ENCODE peak calls at places on chromosomes 12 and 14, in seven cellular contexts. T, X, F, Y, U, K and A are unnamed samples.
A peak's percentile ranks its signal among the peaks of the same experiment; 100 is the strongest.

GRCh38 chr12:12534134-12534866 is 28.4 kb downstream of the DUSP16 start:
- DNase-seq in T (no peak), X (no peak), F (peak; percentile 70), Y (no peak), U (no peak), K (no peak), A (no peak)

GRCh38 chr14:103064436-103064835 is 7.1 kb upstream of the CDC42BPB start:
- DNase-seq in T (no peak), X (no peak), F (no peak), Y (no peak), U (no peak), K (no peak), A (no peak)

GRCh38 chr14:100246809-100247428 is 8.0 kb downstream of the YY1 start:
- DNase-seq in T (peak; percentile 48), X (no peak), F (peak; percentile 75), Y (no peak), U (peak; percentile 48), K (peak; percentile 38), A (peak; percentile 22)

GRCh38 chr12:538731-539539 is 79.2 kb downstream of the B4GALNT3 start:
- DNase-seq in T (no peak), X (peak; percentile 39), F (no peak), Y (peak; percentile 34), U (peak; percentile 91), K (peak; percentile 71), A (no peak)

GRCh38 chr12:123139926-123140674 is 10.8 kb downstream of the PITPNM2 start:
- DNase-seq in T (peak; percentile 55), X (no peak), F (no peak), Y (no peak), U (peak; percentile 75), K (peak; percentile 61), A (no peak)

GRCh38 chr14:21382095-21382494 is 1.7 kb downstream of the SUPT16H start:
- DNase-seq in T (peak; percentile 49), X (no peak), F (no peak), Y (no peak), U (no peak), K (peak; percentile 29), A (no peak)

GRCh38 chr14:96167224-96168148 is 37.2 kb upstream of the BDKRB2 start:
- DNase-seq in T (peak; percentile 57), X (no peak), F (no peak), Y (no peak), U (peak; percentile 41), K (peak; percentile 73), A (no peak)

GRCh38 chr12:124322271-124322998 is 27.5 kb downstream of the RFLNA start:
- DNase-seq in T (no peak), X (no peak), F (no peak), Y (no peak), U (no peak), K (peak; percentile 32), A (no peak)

GRCh38 chr12:93573552-93574223 is 1.2 kb downstream of the SOCS2 start:
- DNase-seq in T (peak; percentile 53), X (no peak), F (no peak), Y (no peak), U (peak; percentile 55), K (peak; percentile 32), A (no peak)

GRCh38 chr14:25050494-25051170 is 685 bp upstream of the STXBP6 start:
- DNase-seq in T (peak; percentile 13), X (no peak), F (peak; percentile 23), Y (no peak), U (no peak), K (peak; percentile 88), A (no peak)

GRCh38 chr12:72057330-72057911 is 118.8 kb downstream of the TPH2 start:
- DNase-seq in T (peak; percentile 59), X (no peak), F (peak; percentile 3), Y (no peak), U (no peak), K (peak; percentile 60), A (peak; percentile 21)

GRCh38 chr14:100834441-100835277 is 8.7 kb downstream of the MEG3 start:
- DNase-seq in T (no peak), X (no peak), F (no peak), Y (no peak), U (no peak), K (no peak), A (no peak)

GRCh38 chr12:98799411-98799810 is 154.3 kb downstream of the APAF1 start:
- DNase-seq in T (no peak), X (no peak), F (no peak), Y (no peak), U (no peak), K (no peak), A (no peak)

GRCh38 chr14:103023881-103024473 is 33.4 kb downstream of the CDC42BPB start:
- DNase-seq in T (peak; percentile 44), X (no peak), F (no peak), Y (no peak), U (no peak), K (peak; percentile 81), A (no peak)

GRCh38 chr14:38205414-38205813 is 2.3 kb upstream of the SSTR1 start:
- DNase-seq in T (no peak), X (no peak), F (no peak), Y (no peak), U (no peak), K (no peak), A (no peak)

GRCh38 chr12:9732966-9733461 is at the start of gene CLECL1:
- DNase-seq in T (no peak), X (no peak), F (no peak), Y (no peak), U (no peak), K (no peak), A (no peak)

GRCh38 chr12:96687719-96688118 is 198.3 kb downstream of the CFAP54 start:
- DNase-seq in T (no peak), X (no peak), F (no peak), Y (no peak), U (no peak), K (no peak), A (no peak)

GRCh38 chr14:100891051-100891450 is 12.5 kb downstream of the RTL1 start:
- DNase-seq in T (no peak), X (no peak), F (no peak), Y (no peak), U (no peak), K (no peak), A (no peak)

GRCh38 chr14:105021656-105022275 is 883 bp upstream of the CDCA4 start:
- DNase-seq in T (peak; percentile 61), X (no peak), F (peak; percentile 58), Y (no peak), U (peak; percentile 66), K (peak; percentile 54), A (peak; percentile 11)

GRCh38 chr12:32198555-32198954 is 91.9 kb downstream of the BICD1 start:
- DNase-seq in T (peak; percentile 33), X (no peak), F (no peak), Y (no peak), U (no peak), K (peak; percentile 41), A (no peak)

GRCh38 chr12:90234455-90234854 is 525.8 kb upstream of the ATP2B1 start:
- DNase-seq in T (no peak), X (no peak), F (no peak), Y (no peak), U (no peak), K (no peak), A (no peak)

GRCh38 chr12:15164997-15165659 is 56.1 kb downstream of the RERG start:
- DNase-seq in T (no peak), X (no peak), F (no peak), Y (no peak), U (no peak), K (peak; percentile 58), A (no peak)

GRCh38 chr14:22052795-22053194 is 379.2 kb upstream of the OR4E1 start:
- DNase-seq in T (peak; percentile 23), X (no peak), F (peak; percentile 10), Y (no peak), U (no peak), K (no peak), A (no peak)

GRCh38 chr12:103771466-103771865 is 69.6 kb downstream of the NT5DC3 start:
- DNase-seq in T (peak; percentile 8), X (no peak), F (peak; percentile 65), Y (peak; percentile 8), U (peak; percentile 37), K (peak; percentile 32), A (no peak)

GRCh38 chr12:42166501-42166900 is 21.8 kb upstream of the GXYLT1 start:
- DNase-seq in T (no peak), X (no peak), F (no peak), Y (no peak), U (no peak), K (peak; percentile 45), A (no peak)

GRCh38 chr12:45348311-45348710 is 132.4 kb downstream of the ANO6 start:
- DNase-seq in T (no peak), X (no peak), F (no peak), Y (no peak), U (no peak), K (no peak), A (no peak)

GRCh38 chr14:34872822-34873590 is 2.2 kb downstream of the BAZ1A start:
- DNase-seq in T (peak; percentile 32), X (no peak), F (peak; percentile 26), Y (no peak), U (peak; percentile 27), K (peak; percentile 40), A (peak; percentile 67)

GRCh38 chr12:91778091-91778819 is 367.4 kb downstream of the BTG1 start:
- DNase-seq in T (peak; percentile 16), X (no peak), F (no peak), Y (no peak), U (peak; percentile 20), K (peak; percentile 30), A (no peak)

GRCh38 chr14:57326253-57326652 is 57.5 kb downstream of the AP5M1 start:
- DNase-seq in T (no peak), X (no peak), F (no peak), Y (no peak), U (no peak), K (no peak), A (no peak)

GRCh38 chr14:96243785-96244184 is 12.2 kb upstream of the BDKRB1 start:
- DNase-seq in T (no peak), X (no peak), F (no peak), Y (peak; percentile 3), U (no peak), K (no peak), A (no peak)

GRCh38 chr12:44334347-44334746 is 498.5 kb downstream of the TMEM117 start:
- DNase-seq in T (no peak), X (no peak), F (no peak), Y (no peak), U (no peak), K (no peak), A (no peak)

GRCh38 chr12:62764251-62764650 is 170.7 kb downstream of the PPM1H start:
- DNase-seq in T (no peak), X (no peak), F (no peak), Y (no peak), U (no peak), K (no peak), A (no peak)

GRCh38 chr14:24816929-24817637 is 183.1 kb upstream of the GZMB start:
- DNase-seq in T (peak; percentile 33), X (no peak), F (no peak), Y (no peak), U (peak; percentile 89), K (no peak), A (no peak)

GRCh38 chr14:95452176-95452889 is 64.1 kb downstream of the SYNE3 start:
- DNase-seq in T (no peak), X (no peak), F (peak; percentile 14), Y (peak; percentile 21), U (no peak), K (no peak), A (no peak)

GRCh38 chr12:49622501-49623141 is 740 bp upstream of the PRPF40B start:
- DNase-seq in T (peak; percentile 57), X (peak; percentile 22), F (peak; percentile 59), Y (no peak), U (peak; percentile 43), K (peak; percentile 33), A (no peak)

GRCh38 chr14:78010688-78011087 is 159.5 kb upstream of the NRXN3 start:
- DNase-seq in T (peak; percentile 44), X (no peak), F (no peak), Y (no peak), U (no peak), K (peak; percentile 86), A (no peak)